ENCODE peak calls at places on chromosomes 7 and 10, in ten cellular contexts. H, P, Z, T, K, N, O, D, Y and G are unnamed samples.

GRCh38 chr10:103241262-103242011 is 4.2 kb upstream of the RPEL1 start:
- DNase-seq in H (peak; percentile 46), P (peak; percentile 24), Z (peak; percentile 22), T (no peak), K (no peak), N (peak; percentile 50), O (no peak), D (peak; percentile 86), Y (peak; percentile 20), G (peak; percentile 46)

GRCh38 chr10:46549171-46550075 is 7.0 kb downstream of the GPRIN2 start:
- DNase-seq in H (no peak), P (peak; percentile 10), Z (peak; percentile 20), T (no peak), K (no peak), N (no peak), O (no peak), D (no peak), Y (no peak), G (no peak)

GRCh38 chr10:101010329-101010728 is 10.7 kb downstream of the LZTS2 start:
- DNase-seq in H (no peak), P (no peak), Z (no peak), T (no peak), K (no peak), N (no peak), O (no peak), D (no peak), Y (no peak), G (no peak)

GRCh38 chr7:115059312-115059711 is 137.4 kb downstream of the MDFIC start:
- DNase-seq in H (peak; percentile 65), P (no peak), Z (no peak), T (peak; percentile 54), K (no peak), N (peak; percentile 58), O (no peak), D (no peak), Y (no peak), G (peak; percentile 72)

GRCh38 chr10:111360260-111360925 is 283.6 kb downstream of the ADRA2A start:
- DNase-seq in H (peak; percentile 1), P (peak; percentile 13), Z (peak; percentile 21), T (peak; percentile 2), K (no peak), N (no peak), O (no peak), D (peak; percentile 64), Y (peak; percentile 28), G (peak; percentile 4)

GRCh38 chr10:42959833-42960232 is 117.0 kb upstream of the RET start:
- DNase-seq in H (no peak), P (no peak), Z (no peak), T (no peak), K (no peak), N (no peak), O (peak; percentile 18), D (no peak), Y (no peak), G (no peak)

GRCh38 chr10:12590682-12591642 is 241.6 kb downstream of the CAMK1D start:
- DNase-seq in H (no peak), P (no peak), Z (no peak), T (no peak), K (no peak), N (no peak), O (no peak), D (no peak), Y (no peak), G (no peak)

GRCh38 chr10:988667-989545 is 672 bp downstream of the GTPBP4 start:
- DNase-seq in H (peak; percentile 28), P (no peak), Z (no peak), T (peak; percentile 44), K (no peak), N (peak; percentile 28), O (no peak), D (no peak), Y (peak; percentile 57), G (peak; percentile 38)

GRCh38 chr10:127694580-127695193 is 42.3 kb upstream of the FOXI2 start:
- DNase-seq in H (no peak), P (no peak), Z (no peak), T (peak; percentile 6), K (no peak), N (no peak), O (no peak), D (peak; percentile 85), Y (peak; percentile 9), G (no peak)

GRCh38 chr10:1546431-1547110 is 190.8 kb downstream of the ADARB2 start:
- DNase-seq in H (no peak), P (no peak), Z (no peak), T (no peak), K (no peak), N (no peak), O (no peak), D (no peak), Y (no peak), G (no peak)

GRCh38 chr10:99854860-99855259 is 72.4 kb downstream of the ABCC2 start:
- DNase-seq in H (peak; percentile 90), P (no peak), Z (peak; percentile 43), T (peak; percentile 88), K (no peak), N (peak; percentile 83), O (peak; percentile 63), D (peak; percentile 51), Y (peak; percentile 80), G (peak; percentile 88)

GRCh38 chr10:79019441-79019840 is 49.3 kb upstream of the ZMIZ1 start:
- DNase-seq in H (no peak), P (no peak), Z (peak; percentile 7), T (no peak), K (no peak), N (no peak), O (no peak), D (no peak), Y (no peak), G (no peak)

GRCh38 chr10:70575486-70575873 is 27.1 kb downstream of the PRF1 start:
- DNase-seq in H (no peak), P (no peak), Z (no peak), T (no peak), K (peak; percentile 34), N (no peak), O (no peak), D (no peak), Y (no peak), G (peak; percentile 21)

GRCh38 chr7:105934577-105935185 is 28.4 kb upstream of the CDHR3 start:
- DNase-seq in H (peak; percentile 79), P (no peak), Z (no peak), T (peak; percentile 80), K (no peak), N (peak; percentile 47), O (no peak), D (peak; percentile 7), Y (peak; percentile 80), G (peak; percentile 69)
- TF ChIP-seq CTCF in H (peak; percentile 39), P (no peak), Z (no peak), T (peak; percentile 47), K (peak; percentile 28), N (peak; percentile 48), O (no peak), D (peak; percentile 25), Y (peak; percentile 51), G (peak; percentile 37)

GRCh38 chr7:96936621-96937020 is 68.7 kb upstream of the DLX6 start:
- DNase-seq in H (no peak), P (no peak), Z (no peak), T (no peak), K (no peak), N (no peak), O (no peak), D (no peak), Y (no peak), G (no peak)

DNA sequence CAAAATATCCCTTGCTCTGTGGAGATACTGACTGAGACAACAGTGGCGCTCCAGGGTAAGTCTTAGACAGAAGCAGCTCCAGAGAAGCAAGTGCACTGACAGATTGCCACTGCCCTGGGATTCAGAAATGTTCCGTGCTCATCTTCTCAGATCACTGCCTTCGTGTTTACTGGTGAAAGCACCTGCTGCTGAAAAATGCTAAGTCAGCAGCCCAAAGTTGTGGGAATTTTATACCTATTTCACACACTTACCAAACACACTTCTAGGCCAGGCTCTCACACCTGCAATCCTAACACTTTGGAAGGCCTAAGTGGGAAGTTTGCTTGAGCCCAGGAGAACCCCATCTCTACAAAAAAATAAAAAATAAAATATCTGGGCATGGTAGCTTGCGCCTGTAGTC is 63.2 kb upstream of the DLX6 start:
- DNase-seq in H (no peak), P (no peak), Z (no peak), T (no peak), K (no peak), N (no peak), O (no peak), D (no peak), Y (no peak), G (no peak)
- H3K4me3 ChIP-seq in H (no peak overlapping the region), P (no peak overlapping the region), Z (no peak overlapping the region), T (no peak overlapping the region), K (no peak overlapping the region), N (no peak overlapping the region), O (no peak overlapping the region), D (no peak overlapping the region), Y (no peak overlapping the region), G (no peak overlapping the region)

GRCh38 chr10:22010973-22011408 is 7.5 kb upstream of the DNAJC1 start:
- DNase-seq in H (peak; percentile 58), P (no peak), Z (no peak), T (peak; percentile 57), K (no peak), N (peak; percentile 4), O (no peak), D (peak; percentile 18), Y (peak; percentile 36), G (peak; percentile 59)
- TF ChIP-seq CTCF in H (no peak), P (peak; percentile 53), Z (peak; percentile 37), T (peak; percentile 11), K (peak; percentile 28), N (peak; percentile 48), O (peak; percentile 46), D (no peak), Y (peak; percentile 28), G (peak; percentile 25)

GRCh38 chr7:149497467-149498261 is at the start of gene ZNF746:
- DNase-seq in H (peak; percentile 84), P (peak; percentile 86), Z (peak; percentile 75), T (peak; percentile 85), K (peak; percentile 88), N (peak; percentile 76), O (no peak), D (peak; percentile 41), Y (peak; percentile 75), G (peak; percentile 66)

GRCh38 chr7:149500910-149501309 is 3.3 kb upstream of the ZNF746 start:
- DNase-seq in H (peak; percentile 77), P (no peak), Z (no peak), T (peak; percentile 86), K (no peak), N (no peak), O (no peak), D (no peak), Y (no peak), G (peak; percentile 42)

GRCh38 chr7:149505551-149505950 is 7.9 kb upstream of the ZNF746 start:
- DNase-seq in H (no peak), P (no peak), Z (no peak), T (no peak), K (no peak), N (no peak), O (no peak), D (no peak), Y (no peak), G (no peak)

GRCh38 chr7:149500201-149500600 is 2.6 kb upstream of the ZNF746 start:
- DNase-seq in H (no peak), P (no peak), Z (no peak), T (no peak), K (no peak), N (no peak), O (no peak), D (no peak), Y (no peak), G (no peak)

DNA sequence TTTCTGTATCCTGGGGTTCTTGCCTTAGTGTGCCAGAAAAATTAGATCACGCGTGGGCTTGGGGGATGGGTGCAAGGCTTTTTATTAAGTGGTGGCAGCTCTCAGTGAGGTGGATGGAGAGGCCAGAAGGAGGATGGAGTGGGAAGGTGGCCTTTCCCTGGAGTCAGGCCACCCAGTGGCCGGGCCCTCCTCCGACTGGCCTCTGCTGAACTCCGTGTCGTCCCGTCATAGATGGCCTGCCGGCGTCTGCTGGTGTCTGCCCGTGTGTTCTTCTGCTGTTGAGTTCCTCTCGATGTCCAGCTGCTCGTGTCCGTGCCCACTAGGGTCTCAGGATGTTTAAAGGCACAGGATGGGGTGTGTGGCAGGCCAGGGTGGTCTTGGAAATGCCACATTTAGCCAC is 4.0 kb upstream of the ZNF746 start:
- DNase-seq in H (no peak), P (no peak), Z (no peak), T (no peak), K (no peak), N (no peak), O (no peak), D (no peak), Y (no peak), G (no peak)
- H3K4me3 ChIP-seq in H (no peak overlapping the region), P (no peak overlapping the region), Z (no peak overlapping the region), T (no peak overlapping the region), K (no peak overlapping the region), N (no peak overlapping the region), O (no peak overlapping the region), D (no peak overlapping the region), Y (no peak overlapping the region), G (no peak overlapping the region)